ENCODE peak calls at places on chromosomes 3 and 15, in six cellular contexts. N is left ventricle myocardium inferior, J is fibroblast of lung, C is PC-3, U is heart right ventricle, Z is foreskin keratinocyte. O is an unnamed sample.

GRCh38 chr3:185024966-185025365 is 127.9 kb downstream of the C3orf70 start:
- DNase-seq in N (no peak), J (no peak), C (no peak), U (no peak), Z (no peak), O (no peak)

GRCh38 chr3:72462611-72463011 is 385.6 kb downstream of the SHQ1 start:
- DNase-seq in N (peak), J (no peak), C (no peak), U (peak), Z (no peak), O (no peak)

GRCh38 chr3:64190517-64191515 is 34.5 kb downstream of the PRICKLE2 start:
- DNase-seq in N (no peak), J (peak), C (peak), U (no peak), Z (peak), O (peak)

GRCh38 chr3:151581046-151581445 is 120.2 kb upstream of the IGSF10 start:
- DNase-seq in N (no peak), J (peak), C (no peak), U (no peak), Z (no peak), O (no peak)

GRCh38 chr3:114454592-114455251 is 160.9 kb downstream of the TIGIT start:
- DNase-seq in N (no peak), J (peak), C (no peak), U (no peak), Z (no peak), O (peak)

GRCh38 chr3:535566-536416 is 339.2 kb downstream of the CHL1 start:
- DNase-seq in N (peak), J (peak), C (no peak), U (peak), Z (no peak), O (peak)

GRCh38 chr15:69758810-69759410 is 306.3 kb downstream of the RPLP1 start:
- DNase-seq in N (peak), J (peak), C (peak), U (no peak), Z (no peak), O (peak)

GRCh38 chr15:78365931-78366330 is 25.8 kb downstream of the CRABP1 start:
- DNase-seq in N (peak), J (peak), C (peak), U (peak), Z (no peak), O (no peak)

GRCh38 chr3:43503067-43503728 is 118.6 kb downstream of the ANO10 start:
- DNase-seq in N (no peak), J (peak), C (peak), U (no peak), Z (no peak), O (no peak)

GRCh38 chr3:171351676-171352075 is 108.5 kb downstream of the TNIK start:
- DNase-seq in N (no peak), J (peak), C (peak), U (no peak), Z (peak), O (peak)

GRCh38 chr3:160931474-160931873 is 173.7 kb downstream of the B3GALNT1 start:
- DNase-seq in N (no peak), J (peak), C (no peak), U (no peak), Z (no peak), O (no peak)

GRCh38 chr3:160927620-160928019 is 171.6 kb downstream of the PPM1L start:
- DNase-seq in N (no peak), J (no peak), C (no peak), U (no peak), Z (no peak), O (no peak)

GRCh38 chr3:160928183-160928718 is 172.2 kb downstream of the PPM1L start:
- DNase-seq in N (no peak), J (no peak), C (peak), U (no peak), Z (no peak), O (peak)

GRCh38 chr3:160924776-160925175 is 168.7 kb downstream of the PPM1L start:
- DNase-seq in N (no peak), J (no peak), C (no peak), U (no peak), Z (no peak), O (no peak)

GRCh38 chr3:160929595-160929994 is 173.6 kb downstream of the PPM1L start:
- DNase-seq in N (peak), J (peak), C (peak), U (peak), Z (no peak), O (no peak)
- TF ChIP-seq CTCF in N (peak), J (peak), C (peak), U (peak), Z (peak), O (no peak)

GRCh38 chr3:19046440-19046839 is 101.9 kb upstream of the KCNH8 start:
- DNase-seq in N (no peak), J (no peak), C (peak), U (no peak), Z (no peak), O (no peak)
- TF ChIP-seq CTCF in N (peak), J (no peak), C (peak), U (peak), Z (peak), O (no peak)

GRCh38 chr3:137714551-137714950 is 49.6 kb upstream of the SOX14 start:
- DNase-seq in N (no peak), J (no peak), C (no peak), U (no peak), Z (no peak), O (no peak)

GRCh38 chr3:137709011-137709601 is 55.0 kb upstream of the SOX14 start:
- DNase-seq in N (no peak), J (no peak), C (peak), U (no peak), Z (no peak), O (peak)
- TF ChIP-seq CTCF in N (peak), J (no peak), C (peak), U (peak), Z (peak), O (peak)

GRCh38 chr15:36595625-36596024 is 16.2 kb downstream of the CDIN1 start:
- DNase-seq in N (no peak), J (peak), C (no peak), U (peak), Z (no peak), O (no peak)

GRCh38 chr15:36594556-36595090 is 15.2 kb downstream of the CDIN1 start:
- DNase-seq in N (no peak), J (no peak), C (peak), U (no peak), Z (no peak), O (no peak)

GRCh38 chr15:36590838-36591237 is 11.4 kb downstream of the CDIN1 start:
- DNase-seq in N (no peak), J (peak), C (peak), U (no peak), Z (peak), O (peak)

GRCh38 chr15:36589971-36590370 is 10.5 kb downstream of the CDIN1 start:
- DNase-seq in N (no peak), J (peak), C (peak), U (no peak), Z (no peak), O (no peak)

GRCh38 chr15:36591534-36592411 is 12.3 kb downstream of the CDIN1 start:
- DNase-seq in N (no peak), J (peak), C (peak), U (no peak), Z (no peak), O (peak)
- TF ChIP-seq CTCF in N (no peak), J (no peak), C (peak), U (no peak), Z (peak), O (peak)

GRCh38 chr3:169508426-169508825 is 155.1 kb downstream of the MECOM start:
- DNase-seq in N (no peak), J (no peak), C (no peak), U (no peak), Z (no peak), O (no peak)
- TF ChIP-seq CTCF in N (no peak), J (no peak), C (no peak), U (no peak), Z (peak), O (peak)

DNA sequence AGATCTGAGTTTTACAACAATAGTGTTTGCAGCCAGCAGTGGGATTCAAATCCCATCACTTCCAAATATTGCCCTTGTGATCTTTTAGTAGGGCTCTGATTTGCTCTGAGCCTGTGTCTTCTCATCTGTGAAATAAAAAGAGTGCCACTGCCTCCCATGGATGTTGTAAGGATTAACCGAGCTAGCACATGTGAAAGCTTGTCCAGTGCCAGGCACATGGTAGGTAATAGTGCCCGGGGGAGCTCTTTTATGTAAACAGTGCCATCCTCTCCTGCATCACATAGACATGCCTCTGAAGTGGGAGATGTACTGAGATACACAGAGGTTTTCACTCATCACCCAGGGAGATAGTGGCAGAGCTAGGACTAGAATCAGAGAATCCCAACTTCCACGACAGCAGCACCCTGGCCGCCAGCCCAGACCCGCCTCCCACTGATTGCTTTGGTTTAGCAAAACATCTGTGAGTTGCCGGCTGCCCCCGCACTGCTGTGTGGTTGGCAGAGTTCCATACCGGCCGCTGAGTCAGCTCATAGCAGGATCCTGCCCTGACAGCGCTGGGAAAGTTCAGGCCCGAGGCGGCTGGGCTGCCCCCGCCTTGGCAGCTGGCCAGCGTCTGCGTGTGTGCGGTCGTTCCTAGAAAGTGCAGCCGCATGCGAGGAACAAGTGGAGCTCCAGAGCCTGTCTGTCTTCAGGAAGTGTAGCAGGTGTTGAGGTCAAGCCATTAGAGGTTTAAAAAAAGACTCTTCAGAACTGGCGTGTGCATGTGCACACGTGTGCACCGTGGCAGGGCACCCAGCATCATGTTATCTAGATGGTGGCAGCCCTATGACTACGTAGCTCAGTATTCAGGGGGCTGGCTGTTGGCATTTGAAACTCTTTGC is 5.0 kb downstream of the ARID3B start:
- DNase-seq in N (peak), J (peak), C (peak), U (peak), Z (peak), O (peak)
- TF ChIP-seq CTCF in N (no peak), J (no peak), C (peak), U (no peak), Z (peak), O (peak)

O was measured in mammary epithelial cell.